ENCODE peak calls at places on chromosomes 5 and 9, in ten cellular contexts. N is IMR-90, Q is heart right ventricle, E is fibroblast of the aortic adventitia, T is WERI-Rb-1, S is A673, L is cardiac muscle cell, U is body of pancreas, V is HFF-Myc, W is mammary epithelial cell. P is an unnamed sample.

GRCh38 chr5:39197556-39197955 is 21.8 kb downstream of the FYB1 start:
- DNase-seq in N (no peak), Q (no peak), E (no peak), T (no peak), S (no peak), L (no peak), U (no peak), V (no peak), W (no peak), P (no peak)

GRCh38 chr9:131874916-131875670 is 135.2 kb upstream of the RAPGEF1 start:
- DNase-seq in N (no peak), Q (no peak), E (no peak), T (no peak), S (no peak), L (no peak), U (no peak), V (no peak), W (no peak), P (no peak)

GRCh38 chr5:125928663-125929062 is 494.5 kb upstream of the GRAMD2B start:
- DNase-seq in N (no peak), Q (no peak), E (peak), T (no peak), S (no peak), L (no peak), U (no peak), V (no peak), W (no peak), P (peak)

GRCh38 chr5:111975133-111975532 is 218.1 kb upstream of the NREP start:
- DNase-seq in N (no peak), Q (no peak), E (peak), T (no peak), S (no peak), L (no peak), U (no peak), V (no peak), W (no peak), P (peak)

GRCh38 chr9:2179557-2179956 is 164.4 kb downstream of the SMARCA2 start:
- DNase-seq in N (no peak), Q (no peak), E (no peak), T (no peak), S (peak), L (no peak), U (no peak), V (no peak), W (peak), P (no peak)

GRCh38 chr9:93264338-93265125 is 80.6 kb downstream of the WNK2 start:
- DNase-seq in N (no peak), Q (no peak), E (no peak), T (no peak), S (no peak), L (no peak), U (no peak), V (no peak), W (no peak), P (no peak)

GRCh38 chr5:156774273-156774672 is 75.8 kb upstream of the PPP1R2B start:
- DNase-seq in N (no peak), Q (no peak), E (no peak), T (no peak), S (no peak), L (no peak), U (no peak), V (no peak), W (no peak), P (no peak)

GRCh38 chr9:32292611-32293010 is 91.8 kb upstream of the ACO1 start:
- DNase-seq in N (no peak), Q (no peak), E (no peak), T (no peak), S (no peak), L (no peak), U (no peak), V (no peak), W (no peak), P (no peak)

GRCh38 chr9:134937566-134938345 is 20.0 kb upstream of the FCN1 start:
- DNase-seq in N (no peak), Q (no peak), E (no peak), T (peak), S (no peak), L (no peak), U (no peak), V (no peak), W (no peak), P (no peak)
- TF ChIP-seq CTCF in N (no peak), Q (no peak), E (no peak), T (no peak), S (no peak), L (no peak), U (no peak), V (no peak), W (no peak), P (no peak)

GRCh38 chr5:176538505-176538806 is 1.3 kb upstream of the RNF44 start:
- DNase-seq in N (no peak), Q (no peak), E (no peak), T (no peak), S (no peak), L (no peak), U (no peak), V (no peak), W (no peak), P (no peak)
- H3K4me3 ChIP-seq in N (no peak), Q (peak), E (no peak), T (peak), S (peak), L (peak), U (no peak), V (peak), W (no peak), P (no peak)

GRCh38 chr9:113588242-113588810 is 124.8 kb downstream of the RGS3 start:
- DNase-seq in N (no peak), Q (no peak), E (no peak), T (no peak), S (no peak), L (no peak), U (no peak), V (no peak), W (no peak), P (no peak)

GRCh38 chr9:113589407-113589806 is 125.9 kb downstream of the RGS3 start:
- DNase-seq in N (no peak), Q (peak), E (no peak), T (no peak), S (no peak), L (no peak), U (no peak), V (no peak), W (no peak), P (no peak)

GRCh38 chr9:113585555-113585954 is 122.0 kb downstream of the RGS3 start:
- DNase-seq in N (no peak), Q (no peak), E (no peak), T (no peak), S (no peak), L (no peak), U (no peak), V (no peak), W (peak), P (no peak)

GRCh38 chr9:113588936-113589335 is 125.4 kb downstream of the RGS3 start:
- DNase-seq in N (no peak), Q (no peak), E (no peak), T (no peak), S (no peak), L (no peak), U (no peak), V (no peak), W (no peak), P (no peak)

DNA sequence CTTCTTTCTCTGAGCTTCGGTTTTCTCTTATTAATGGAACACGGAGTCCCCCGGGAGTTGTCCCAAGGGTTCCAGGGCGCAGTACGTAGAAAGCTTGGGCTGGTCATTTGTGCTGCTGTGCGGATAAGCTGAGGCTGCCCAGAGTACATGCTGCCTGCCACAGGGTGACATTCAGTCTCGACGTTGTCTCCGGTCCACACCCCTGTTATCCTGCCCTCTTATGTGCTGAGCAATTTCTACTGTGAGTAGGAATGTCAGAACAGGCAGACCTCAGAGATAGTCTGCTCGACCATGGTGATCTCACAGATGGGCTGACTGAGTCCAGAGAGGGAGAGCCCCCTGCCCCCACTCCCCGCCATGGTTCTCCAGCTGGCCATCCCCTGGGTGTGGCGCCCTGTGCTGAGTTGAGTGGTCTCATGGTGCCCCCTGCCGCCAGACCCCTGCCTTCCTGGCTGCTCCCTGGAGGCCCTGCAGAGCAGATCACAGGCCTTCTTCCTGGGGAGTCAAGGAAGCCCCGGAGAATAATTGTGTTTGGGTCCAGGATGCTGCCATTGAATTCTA is 124.0 kb downstream of the RGS3 start:
- DNase-seq in N (peak), Q (peak), E (peak), T (peak), S (no peak), L (peak), U (no peak), V (no peak), W (no peak), P (peak)
- TF ChIP-seq CTCF in N (peak), Q (peak), E (peak), T (peak), S (no peak), L (peak), U (no peak), V (peak), W (no peak), P (peak)

GRCh38 chr5:29039994-29040393 is 2001.6 kb upstream of the CDH9 start:
- DNase-seq in N (no peak), Q (no peak), E (no peak), T (no peak), S (no peak), L (no peak), U (no peak), V (no peak), W (no peak), P (no peak)
- H3K4me3 ChIP-seq in N (no peak), Q (no peak), E (no peak), T (no peak), S (no peak), L (no peak), U (no peak), V (no peak), W (no peak), P (no peak)

GRCh38 chr5:33737697-33738096 is 154.1 kb downstream of the ADAMTS12 start:
- DNase-seq in N (no peak), Q (no peak), E (no peak), T (no peak), S (no peak), L (no peak), U (no peak), V (no peak), W (no peak), P (no peak)

GRCh38 chr5:33733225-33733624 is 158.6 kb downstream of the ADAMTS12 start:
- DNase-seq in N (no peak), Q (no peak), E (no peak), T (no peak), S (no peak), L (no peak), U (no peak), V (no peak), W (no peak), P (no peak)

GRCh38 chr5:33737284-33737683 is 154.5 kb downstream of the ADAMTS12 start:
- DNase-seq in N (no peak), Q (no peak), E (peak), T (no peak), S (no peak), L (no peak), U (no peak), V (no peak), W (no peak), P (no peak)

GRCh38 chr5:33736510-33736909 is 155.3 kb downstream of the ADAMTS12 start:
- DNase-seq in N (peak), Q (no peak), E (peak), T (no peak), S (no peak), L (no peak), U (no peak), V (peak), W (peak), P (peak)

GRCh38 chr5:33734541-33734940 is 157.2 kb downstream of the ADAMTS12 start:
- DNase-seq in N (peak), Q (no peak), E (peak), T (no peak), S (no peak), L (peak), U (no peak), V (no peak), W (no peak), P (peak)
- TF ChIP-seq CTCF in N (no peak), Q (no peak), E (no peak), T (no peak), S (no peak), L (no peak), U (no peak), V (no peak), W (no peak), P (no peak)

GRCh38 chr5:95178046-95178651 is 106.7 kb downstream of the MCTP1 start:
- DNase-seq in N (no peak), Q (no peak), E (peak), T (peak), S (peak), L (peak), U (no peak), V (no peak), W (no peak), P (peak)

GRCh38 chr5:95172659-95173058 is 112.2 kb downstream of the MCTP1 start:
- DNase-seq in N (no peak), Q (no peak), E (no peak), T (no peak), S (no peak), L (no peak), U (no peak), V (no peak), W (no peak), P (no peak)
- H3K4me3 ChIP-seq in N (no peak), Q (no peak), E (no peak), T (no peak), S (no peak), L (no peak), U (no peak), V (no peak), W (no peak), P (no peak)

GRCh38 chr5:83590966-83591365 is 119.4 kb downstream of the VCAN start:
- DNase-seq in N (no peak), Q (no peak), E (no peak), T (no peak), S (no peak), L (no peak), U (no peak), V (no peak), W (no peak), P (no peak)

GRCh38 chr5:83589786-83590185 is 118.2 kb downstream of the VCAN start:
- DNase-seq in N (no peak), Q (no peak), E (no peak), T (no peak), S (no peak), L (peak), U (no peak), V (no peak), W (peak), P (no peak)

DNA sequence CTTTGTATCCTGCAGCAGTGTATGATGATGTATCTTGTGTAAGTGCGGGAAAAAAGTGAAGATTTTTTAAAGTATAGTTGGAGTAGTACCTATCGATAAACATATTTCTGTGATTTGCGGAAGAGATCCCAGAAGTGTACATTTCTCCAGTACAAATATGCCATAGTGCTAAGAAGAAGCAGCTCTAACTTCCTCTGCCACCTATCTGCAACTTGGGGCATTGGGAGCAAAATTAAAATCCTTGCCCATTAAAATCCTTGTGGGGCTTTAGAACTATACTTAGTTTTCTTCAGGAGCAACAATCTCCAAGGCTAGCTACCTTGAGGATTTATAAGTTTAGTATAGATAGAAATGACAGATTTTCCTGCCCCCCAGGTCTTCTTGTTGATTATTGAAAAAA is 123.7 kb downstream of the VCAN start:
- DNase-seq in N (no peak), Q (no peak), E (no peak), T (no peak), S (no peak), L (no peak), U (no peak), V (no peak), W (no peak), P (peak)
- TF ChIP-seq CTCF in N (peak), Q (no peak), E (peak), T (peak), S (no peak), L (peak), U (no peak), V (no peak), W (peak), P (peak)

P was measured in fibroblast of mammary gland.